ENCODE peak calls at places on chromosome 13, in seven cellular contexts. I is IMR-90, P is neuronal stem cell, W is H9, F is mesendoderm, Y is H1, A is trophoblast cell. V is an unnamed sample.

GRCh38 chr13:110894086-110894485 is 20.8 kb downstream of the ANKRD10 start:
- DNase-seq in I (no peak), Y (no peak), F (no peak), P (no peak), A (no peak), W (no peak), V (no peak)

GRCh38 chr13:87057807-87058520 is 613.2 kb upstream of the SLITRK5 start:
- DNase-seq in F (no peak), P (no peak), I (peak), Y (no peak), W (no peak), A (no peak), V (peak)

GRCh38 chr13:35789335-35790166 is 313.1 kb upstream of the MAB21L1 start:
- DNase-seq in A (no peak), F (peak), I (peak), W (no peak), P (peak), Y (no peak), V (peak)

GRCh38 chr13:33871207-33872004 is 53.5 kb downstream of the RFC3 start:
- DNase-seq in Y (no peak), W (no peak), F (peak), A (no peak), I (no peak), P (no peak), V (no peak)

GRCh38 chr13:32846020-32846451 is 170.2 kb upstream of the KL start:
- DNase-seq in F (no peak), P (no peak), W (no peak), Y (peak), I (no peak), A (no peak), V (no peak)

GRCh38 chr13:26037302-26037701 is 14.5 kb downstream of the SHISA2 start:
- DNase-seq in Y (peak), P (peak), A (peak), I (no peak), F (peak), W (peak), V (no peak)

GRCh38 chr13:113002891-113003290 is 33.9 kb downstream of the MCF2L start:
- DNase-seq in P (no peak), W (no peak), F (no peak), A (no peak), I (no peak), Y (no peak), V (no peak)

GRCh38 chr13:113579686-113580085 is 4.9 kb upstream of the TFDP1 start:
- DNase-seq in W (no peak), Y (peak), I (no peak), P (no peak), A (no peak), F (no peak), V (no peak)

GRCh38 chr13:51260154-51260553 is 38.0 kb downstream of the FAM124A start:
- DNase-seq in Y (peak), F (peak), W (no peak), P (no peak), A (no peak), I (no peak), V (no peak)

GRCh38 chr13:90801621-90802020 is 545.9 kb upstream of the MIR17HG start:
- DNase-seq in A (no peak), F (no peak), W (no peak), Y (no peak), P (no peak), I (no peak), V (no peak)

GRCh38 chr13:111531505-111531904 is 211.1 kb downstream of the TEX29 start:
- DNase-seq in A (no peak), W (no peak), Y (no peak), I (peak), F (no peak), P (no peak), V (no peak)

GRCh38 chr13:52838433-52839107 is 9.9 kb downstream of the PCDH8 start:
- DNase-seq in Y (no peak), F (peak), P (no peak), W (no peak), I (no peak), A (no peak), V (no peak)

GRCh38 chr13:59677966-59678814 is 485.5 kb downstream of the DIAPH3 start:
- DNase-seq in W (no peak), F (peak), Y (no peak), A (peak), I (peak), P (peak), V (peak)

GRCh38 chr13:33379597-33379996 is 94.0 kb upstream of the STARD13 start:
- DNase-seq in W (peak), Y (no peak), F (peak), I (no peak), A (no peak), P (no peak), V (no peak)

GRCh38 chr13:64488731-64489130 is 2741.4 kb downstream of the PCDH9 start:
- DNase-seq in A (no peak), I (peak), P (no peak), Y (no peak), W (no peak), F (no peak), V (peak)

GRCh38 chr13:100398360-100398759 is 190.2 kb downstream of the GGACT start:
- DNase-seq in W (no peak), A (no peak), I (no peak), Y (no peak), P (no peak), F (no peak), V (no peak)

DNA sequence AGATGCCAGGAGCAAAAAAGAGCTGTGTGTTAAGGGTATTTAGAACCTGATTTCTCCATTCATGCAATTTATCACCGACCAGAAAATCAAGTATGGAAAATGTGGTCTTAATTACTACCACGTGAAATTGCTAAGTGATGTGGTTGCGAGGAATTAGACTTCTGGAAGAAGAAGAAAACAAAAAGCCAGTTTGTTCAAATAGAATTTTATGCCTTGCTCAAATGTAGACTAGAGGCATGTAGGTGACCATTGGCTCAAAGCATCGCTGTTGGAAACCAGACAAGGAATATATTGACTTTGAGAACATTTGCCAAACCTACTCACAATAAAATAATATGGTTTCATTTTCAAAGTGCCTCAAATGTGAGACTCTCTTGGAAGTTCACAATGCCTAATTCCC is 57.3 kb upstream of the LRCH1 start:
- DNase-seq in P (no peak), I (no peak), A (no peak), W (no peak), F (no peak), Y (no peak), V (no peak)
- H2BK120ac ChIP-seq in P (no peak), I (no peak), A (no peak), W (no peak), F (no peak), Y (no peak), V (no peak)

GRCh38 chr13:65584126-65584525 is 1646.0 kb downstream of the PCDH9 start:
- DNase-seq in Y (no peak), F (peak), I (no peak), P (no peak), A (no peak), W (no peak), V (no peak)
- H2BK120ac ChIP-seq in Y (no peak), F (no peak), I (no peak), P (no peak), A (no peak), W (no peak), V (no peak)

GRCh38 chr13:74919914-74920313 is 562.1 kb downstream of the TBC1D4 start:
- DNase-seq in I (no peak), F (no peak), Y (no peak), W (no peak), A (no peak), P (no peak), V (no peak)

GRCh38 chr13:74922963-74923362 is 559.0 kb downstream of the TBC1D4 start:
- DNase-seq in I (no peak), A (no peak), P (no peak), F (peak), Y (no peak), W (no peak), V (no peak)

GRCh38 chr13:74920361-74920760 is 561.6 kb downstream of the TBC1D4 start:
- DNase-seq in Y (no peak), F (peak), W (no peak), P (no peak), I (no peak), A (no peak), V (peak)

DNA sequence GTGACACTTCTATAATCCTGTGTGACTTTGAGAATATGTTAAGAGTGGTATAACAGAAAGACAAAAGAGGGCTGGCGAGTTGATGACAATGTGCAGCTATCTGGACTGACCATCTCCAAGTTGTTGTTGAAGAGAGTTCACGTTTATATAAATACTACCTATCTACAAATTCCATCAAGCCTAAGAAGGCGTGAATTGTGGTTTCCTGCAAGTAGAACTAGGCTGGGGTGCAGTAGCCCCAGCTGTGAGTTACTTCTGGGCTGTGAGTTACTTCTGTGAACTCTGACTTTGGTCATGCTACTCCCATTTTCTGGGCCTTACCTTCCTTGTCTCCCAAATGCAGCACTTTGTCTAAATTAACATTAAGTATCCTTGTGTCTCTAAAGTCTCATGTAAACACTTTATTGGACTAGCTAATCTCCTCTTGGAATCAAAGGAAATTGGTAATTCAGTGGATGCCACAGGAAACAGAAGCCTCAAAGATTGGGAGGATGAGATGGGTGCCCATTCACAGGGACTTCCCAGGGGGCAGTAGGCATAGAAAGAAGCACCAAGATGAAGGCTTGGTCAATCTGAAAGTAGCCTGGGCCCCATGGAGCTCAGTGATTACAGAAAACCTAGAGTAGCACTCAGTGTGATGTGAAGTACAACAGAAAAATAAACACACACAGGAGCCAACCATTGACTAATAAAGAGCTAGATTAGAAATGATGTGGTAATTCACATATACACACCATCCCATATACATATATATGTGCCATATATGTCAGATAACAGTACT is 560.8 kb downstream of the TBC1D4 start:
- DNase-seq in F (peak), P (no peak), I (no peak), A (no peak), W (no peak), Y (no peak), V (peak)
- H2BK120ac ChIP-seq in F (no peak), P (no peak), I (no peak), A (no peak), W (no peak), Y (no peak), V (no peak)

GRCh38 chr13:106117640-106118039 is 417.8 kb downstream of the EFNB2 start:
- DNase-seq in P (no peak), I (no peak), W (no peak), A (no peak), Y (no peak), F (no peak), V (no peak)

GRCh38 chr13:106121173-106121754 is 414.2 kb downstream of the EFNB2 start:
- DNase-seq in F (no peak), P (no peak), I (no peak), Y (no peak), A (no peak), W (no peak), V (no peak)

GRCh38 chr13:106118050-106118449 is 417.4 kb downstream of the EFNB2 start:
- DNase-seq in W (no peak), I (peak), P (no peak), F (no peak), Y (no peak), A (no peak), V (no peak)

GRCh38 chr13:106118996-106119395 is 416.5 kb downstream of the EFNB2 start:
- DNase-seq in P (no peak), I (no peak), W (no peak), Y (no peak), A (no peak), F (no peak), V (no peak)

GRCh38 chr13:106122234-106122633 is 413.2 kb downstream of the EFNB2 start:
- DNase-seq in A (no peak), W (no peak), I (no peak), P (no peak), Y (no peak), F (no peak), V (no peak)
- H2BK120ac ChIP-seq in A (no peak), W (no peak), I (no peak), P (no peak), Y (no peak), F (no peak), V (no peak)

DNA sequence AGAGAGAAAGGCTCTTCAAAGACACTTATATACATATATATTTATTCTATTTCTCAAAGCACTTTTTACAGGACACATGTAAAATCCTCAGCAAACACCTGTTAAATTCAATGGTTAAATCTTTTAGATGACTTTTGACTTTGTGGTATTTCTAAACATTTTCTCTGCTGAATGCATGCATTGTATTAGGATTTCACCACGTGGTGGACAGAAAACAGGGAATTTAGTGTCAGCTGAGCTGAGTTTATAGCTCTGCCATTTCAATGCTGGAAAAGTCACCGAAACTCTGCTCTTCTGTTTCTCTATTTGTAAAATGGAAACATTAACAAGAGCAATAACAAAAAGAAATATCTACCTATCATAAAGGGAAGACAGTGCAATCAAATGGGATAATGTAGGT is 375.6 kb downstream of the ENOX1 start:
- DNase-seq in I (no peak), A (no peak), W (no peak), F (no peak), P (no peak), Y (no peak), V (no peak)
- H2BK120ac ChIP-seq in I (no peak), A (no peak), W (no peak), F (no peak), P (no peak), Y (no peak), V (no peak)

GRCh38 chr13:43751624-43752023 is 35.1 kb downstream of the ENOX1 start:
- DNase-seq in F (no peak), A (no peak), P (no peak), W (no peak), Y (no peak), I (peak), V (no peak)
- H2BK120ac ChIP-seq in F (no peak), A (no peak), P (no peak), W (no peak), Y (no peak), I (no peak), V (no peak)

DNA sequence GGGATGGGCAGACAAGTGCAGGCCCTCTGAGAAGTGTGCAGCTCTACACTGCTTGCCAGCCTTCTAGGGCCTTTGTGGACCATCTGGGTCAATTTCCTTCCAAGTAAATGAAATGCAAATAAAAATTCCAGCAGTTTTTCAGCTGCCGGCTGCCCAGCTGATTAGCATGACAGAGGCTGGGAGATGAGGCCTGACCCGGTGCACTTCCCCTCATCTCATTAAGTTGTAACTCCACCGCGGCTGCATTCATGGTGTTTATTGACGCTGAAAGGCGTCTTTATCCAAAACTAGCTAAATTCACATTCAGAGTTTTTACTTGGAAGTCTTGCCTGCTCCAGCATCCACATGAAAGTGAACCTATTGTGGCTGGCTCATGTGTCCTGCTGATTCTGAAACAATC is 47.4 kb upstream of the GSX1 start:
- DNase-seq in A (no peak), F (no peak), W (peak), Y (peak), I (no peak), P (peak), V (no peak)
- H2BK120ac ChIP-seq in A (no peak), F (no peak), W (no peak), Y (no peak), I (no peak), P (no peak), V (no peak)

GRCh38 chr13:91802957-91803356 is 404.5 kb downstream of the GPC5 start:
- DNase-seq in F (no peak), A (no peak), P (no peak), W (no peak), I (no peak), Y (no peak), V (no peak)
- H2BK120ac ChIP-seq in F (no peak), A (no peak), P (no peak), W (no peak), I (no peak), Y (no peak), V (no peak)